ENCODE peak calls at places on chromosome X, in five cellular contexts. P is fibroblast of the aortic adventitia, J is glutamatergic neuron, W is astrocyte of the spinal cord, F is upper lobe of right lung. S is an unnamed sample.

GRCh38 chrX:35919536-35920309 is at the start of gene CFAP47:
- DNase-seq in F (peak; percentile 69), P (no peak), J (peak; percentile 61), W (peak; percentile 1), S (peak; percentile 76)

GRCh38 chrX:127762663-127763062 is 289.5 kb downstream of the ACTRT1 start:
- DNase-seq in P (no peak), W (no peak), J (no peak), F (no peak), S (no peak)

GRCh38 chrX:130055103-130055502 is 55.2 kb downstream of the ELF4 start:
- DNase-seq in W (peak; percentile 50), F (no peak), J (no peak), P (peak; percentile 73), S (no peak)

GRCh38 chrX:154529206-154529612 is 13.2 kb upstream of the FAM3A start:
- DNase-seq in J (no peak), W (no peak), P (peak; percentile 68), F (no peak), S (no peak)

GRCh38 chrX:16022580-16023170 is 100.7 kb upstream of the GRPR start:
- DNase-seq in W (peak; percentile 39), J (no peak), F (no peak), P (peak; percentile 66), S (no peak)

GRCh38 chrX:134482371-134482770 is 22.4 kb downstream of the HPRT1 start:
- DNase-seq in J (no peak), P (no peak), F (no peak), W (no peak), S (no peak)

GRCh38 chrX:52425710-52426245 is 57.0 kb downstream of the XAGE2 start:
- DNase-seq in J (no peak), W (peak; percentile 0), F (no peak), P (peak; percentile 90), S (no peak)

GRCh38 chrX:117752745-117753144 is 363.9 kb downstream of the KLHL13 start:
- DNase-seq in W (no peak), F (no peak), P (no peak), J (no peak), S (no peak)

GRCh38 chrX:151505796-151506195 is 57.7 kb upstream of the PASD1 start:
- DNase-seq in F (no peak), J (peak; percentile 54), W (no peak), P (peak; percentile 8), S (no peak)

GRCh38 chrX:39907964-39908616 is 189.7 kb downstream of the BCOR start:
- DNase-seq in P (peak; percentile 89), J (no peak), W (peak; percentile 91), F (peak; percentile 84), S (peak; percentile 89)

GRCh38 chrX:13666836-13667235 is 13.9 kb downstream of the TCEANC start:
- DNase-seq in J (no peak), P (peak; percentile 54), W (no peak), F (no peak), S (peak; percentile 45)

GRCh38 chrX:110182362-110182761 is 135.5 kb downstream of the AMMECR1 start:
- DNase-seq in F (no peak), P (peak; percentile 49), W (no peak), J (no peak), S (no peak)

GRCh38 chrX:113675278-113675677 is 834.6 kb upstream of the AMOT start:
- DNase-seq in P (no peak), F (no peak), J (no peak), W (no peak), S (no peak)

GRCh38 chrX:135522132-135522530 is 1.7 kb downstream of the INTS6L start:
- DNase-seq in W (no peak), J (no peak), P (no peak), F (no peak), S (no peak)

GRCh38 chrX:129599499-129599898 is 55.3 kb downstream of the APLN start:
- DNase-seq in W (no peak), J (no peak), F (no peak), P (no peak), S (no peak)

GRCh38 chrX:70434914-70435586 is 9.6 kb upstream of the DLG3 start:
- DNase-seq in F (no peak), J (no peak), P (peak; percentile 43), W (peak; percentile 23), S (no peak)

GRCh38 chrX:133248177-133248576 is 30.0 kb upstream of the TFDP3 start:
- DNase-seq in J (no peak), W (no peak), P (no peak), F (no peak), S (no peak)

GRCh38 chrX:77704881-77705280 is 81.1 kb downstream of the ATRX start:
- DNase-seq in P (no peak), W (no peak), J (no peak), F (no peak), S (peak; percentile 51)

GRCh38 chrX:131747173-131747572 is 203.3 kb downstream of the OR13H1 start:
- DNase-seq in P (peak; percentile 96), F (no peak), J (no peak), W (peak; percentile 89), S (no peak)

GRCh38 chrX:50988649-50989048 is 78.1 kb downstream of the BMP15 start:
- DNase-seq in P (peak; percentile 41), W (peak; percentile 20), J (no peak), F (no peak), S (no peak)

GRCh38 chrX:70324326-70324725 is 34.4 kb downstream of the KIF4A start:
- DNase-seq in J (no peak), P (no peak), W (no peak), F (no peak), S (no peak)

GRCh38 chrX:104137496-104137895 is 19.3 kb downstream of the SLC25A53 start:
- DNase-seq in W (peak; percentile 4), F (no peak), P (peak; percentile 28), J (no peak), S (no peak)

GRCh38 chrX:25012793-25013592 is 2.8 kb downstream of the ARX start:
- DNase-seq in F (no peak), J (no peak), P (no peak), W (no peak), S (no peak)

GRCh38 chrX:42289492-42290385 is 366.4 kb upstream of the CASK start:
- DNase-seq in F (no peak), W (no peak), P (no peak), J (no peak), S (no peak)

GRCh38 chrX:132270699-132271098 is 51.5 kb upstream of the RAP2C start:
- DNase-seq in P (peak; percentile 97), F (no peak), W (peak; percentile 46), J (no peak), S (no peak)

GRCh38 chrX:47264507-47265173 is 31.8 kb downstream of the USP11 start:
- DNase-seq in W (peak; percentile 47), F (no peak), J (no peak), P (no peak), S (no peak)

GRCh38 chrX:30990361-30990760 is 81.5 kb downstream of the FTHL17 start:
- DNase-seq in W (no peak), J (no peak), P (no peak), F (no peak), S (no peak)

GRCh38 chrX:69424161-69424560 is 80.0 kb upstream of the NALF2 start:
- DNase-seq in J (no peak), P (peak; percentile 28), W (peak; percentile 5), F (no peak), S (no peak)

GRCh38 chrX:129723511-129723910 is 15.3 kb upstream of the XPNPEP2 start:
- DNase-seq in J (no peak), W (no peak), F (no peak), P (no peak), S (no peak)

GRCh38 chrX:11129546-11129945 is 18.4 kb downstream of the HCCS start:
- DNase-seq in P (peak; percentile 8), J (peak; percentile 23), W (no peak), F (no peak), S (no peak)

GRCh38 chrX:125628435-125628834 is 308.8 kb downstream of the TEX13C start:
- DNase-seq in P (no peak), F (no peak), W (no peak), J (no peak), S (no peak)

GRCh38 chrX:11768039-11768438 is 10.0 kb downstream of the MSL3 start:
- DNase-seq in F (no peak), P (no peak), J (no peak), W (no peak), S (no peak)

GRCh38 chrX:107777536-107777832 is at the start of gene NCBP2L:
- DNase-seq in W (no peak), F (no peak), J (no peak), P (no peak), S (no peak)
- TF ChIP-seq CTCF in W (no peak), F (no peak), J (no peak), P (no peak), S (no peak)

GRCh38 chrX:38332505-38332904 is 5.2 kb upstream of the RPGR start:
- DNase-seq in F (no peak), P (no peak), W (no peak), J (no peak), S (no peak)

GRCh38 chrX:38327007-38327774 is at the start of gene RPGR:
- DNase-seq in F (peak; percentile 97), P (peak; percentile 91), J (peak; percentile 95), W (peak; percentile 94), S (peak; percentile 98)

GRCh38 chrX:38326086-38326485 is 1.2 kb downstream of the RPGR start:
- DNase-seq in W (no peak), F (no peak), J (no peak), P (no peak), S (no peak)

DNA sequence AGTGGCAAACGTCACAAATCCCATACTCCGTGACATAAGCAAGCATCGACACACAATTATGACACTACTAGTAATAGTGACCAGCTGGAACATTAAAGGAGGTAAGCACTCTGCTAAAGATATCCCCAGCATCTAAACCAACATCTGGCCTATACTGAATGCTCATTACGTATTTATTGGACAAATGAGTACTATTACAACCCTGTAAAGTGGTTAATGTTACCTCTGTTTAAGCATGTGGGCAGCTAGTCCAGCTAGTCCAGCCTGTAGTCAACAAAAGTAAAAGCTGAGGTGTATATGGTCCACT is 419 bp upstream of the RPGR start:
- DNase-seq in W (no peak), J (no peak), P (no peak), F (no peak), S (no peak)
- TF ChIP-seq CTCF in W (no peak), J (no peak), P (no peak), F (peak; percentile 7), S (no peak)

GRCh38 chrX:54785901-54786300 is 12.2 kb downstream of the ITIH6 start:
- DNase-seq in W (no peak), J (peak; percentile 26), F (no peak), P (peak; percentile 13), S (no peak)
- TF ChIP-seq CTCF in W (no peak), J (no peak), F (no peak), P (peak; percentile 28), S (no peak)

GRCh38 chrX:19792412-19792811 is 95.0 kb downstream of the SH3KBP1 start:
- DNase-seq in F (no peak), J (no peak), W (no peak), P (no peak), S (no peak)
- TF ChIP-seq CTCF in F (no peak), J (no peak), W (no peak), P (no peak), S (no peak)

GRCh38 chrX:74422576-74423288 is 1.4 kb downstream of the SLC16A2 start:
- DNase-seq in J (peak; percentile 71), W (peak; percentile 66), P (peak; percentile 56), F (peak; percentile 75), S (peak; percentile 88)
- TF ChIP-seq CTCF in J (no peak), W (peak; percentile 28), P (peak; percentile 19), F (peak; percentile 13), S (no peak)

S was measured in kidney.